ENCODE peak calls at places on chromosomes 7 and 10, in eight cellular contexts. One of them, this sample, is unnamed.
A peak's percentile ranks its signal among the peaks of the same experiment; 100 is the strongest.

GRCh38 chr10:94413374-94413773 is 11.0 kb downstream of the TBC1D12 start:
- DNase-seq in CD8-positive, alpha-beta T cell: no peak
- DNase-seq in activated CD4-positive, alpha-beta T cell treated with anti-CD3 and anti-CD28 coated beads, Interleukin-2, amount 50 U/mL, for 4 hours: no peak
- DNase-seq in posterior vena cava: no peak
- DNase-seq in cardiac fibroblast: no peak
- DNase-seq in natural killer cell: no peak
- DNase-seq in endothelial cell: no peak
- DNase-seq in NCI-H748 treated with DMSO at 0.1 percent for 48 hours: no peak
- DNase-seq in this sample: no peak

GRCh38 chr10:69045441-69046300 is 42.2 kb upstream of the SRGN start:
- DNase-seq in CD8-positive, alpha-beta T cell: no peak
- DNase-seq in activated CD4-positive, alpha-beta T cell treated with anti-CD3 and anti-CD28 coated beads, Interleukin-2, amount 50 U/mL, for 4 hours: no peak
- DNase-seq in posterior vena cava: peak; percentile 74
- DNase-seq in natural killer cell: peak; percentile 37
- DNase-seq in endothelial cell: no peak
- DNase-seq in cardiac fibroblast: peak; percentile 81
- DNase-seq in NCI-H748 treated with DMSO at 0.1 percent for 48 hours: no peak
- DNase-seq in this sample: no peak

GRCh38 chr7:156639426-156640256 is 933 bp upstream of the RNF32 start:
- DNase-seq in natural killer cell: no peak
- DNase-seq in activated CD4-positive, alpha-beta T cell treated with anti-CD3 and anti-CD28 coated beads, Interleukin-2, amount 50 U/mL, for 4 hours: no peak
- DNase-seq in NCI-H748 treated with DMSO at 0.1 percent for 48 hours: no peak
- DNase-seq in posterior vena cava: peak; percentile 83
- DNase-seq in cardiac fibroblast: no peak
- DNase-seq in endothelial cell: no peak
- DNase-seq in CD8-positive, alpha-beta T cell: no peak
- DNase-seq in this sample: no peak

GRCh38 chr7:16264036-16264435 is 157.3 kb downstream of the CRPPA start:
- DNase-seq in activated CD4-positive, alpha-beta T cell treated with anti-CD3 and anti-CD28 coated beads, Interleukin-2, amount 50 U/mL, for 4 hours: no peak
- DNase-seq in posterior vena cava: no peak
- DNase-seq in endothelial cell: no peak
- DNase-seq in NCI-H748 treated with DMSO at 0.1 percent for 48 hours: no peak
- DNase-seq in cardiac fibroblast: no peak
- DNase-seq in natural killer cell: no peak
- DNase-seq in CD8-positive, alpha-beta T cell: no peak
- DNase-seq in this sample: no peak

GRCh38 chr7:87853237-87853864 is 22.8 kb downstream of the SLC25A40 start:
- DNase-seq in endothelial cell: no peak
- DNase-seq in CD8-positive, alpha-beta T cell: no peak
- DNase-seq in natural killer cell: no peak
- DNase-seq in NCI-H748 treated with DMSO at 0.1 percent for 48 hours: no peak
- DNase-seq in cardiac fibroblast: peak; percentile 72
- DNase-seq in posterior vena cava: no peak
- DNase-seq in activated CD4-positive, alpha-beta T cell treated with anti-CD3 and anti-CD28 coated beads, Interleukin-2, amount 50 U/mL, for 4 hours: no peak
- DNase-seq in this sample: no peak

GRCh38 chr10:113131611-113132330 is 181.7 kb downstream of the TCF7L2 start:
- DNase-seq in natural killer cell: no peak
- DNase-seq in endothelial cell: no peak
- DNase-seq in CD8-positive, alpha-beta T cell: no peak
- DNase-seq in activated CD4-positive, alpha-beta T cell treated with anti-CD3 and anti-CD28 coated beads, Interleukin-2, amount 50 U/mL, for 4 hours: no peak
- DNase-seq in NCI-H748 treated with DMSO at 0.1 percent for 48 hours: no peak
- DNase-seq in posterior vena cava: no peak
- DNase-seq in cardiac fibroblast: peak; percentile 95
- DNase-seq in this sample: no peak

GRCh38 chr7:78020874-78021249 is 222.3 kb downstream of the PHTF2 start:
- DNase-seq in NCI-H748 treated with DMSO at 0.1 percent for 48 hours: no peak
- DNase-seq in endothelial cell: no peak
- DNase-seq in natural killer cell: no peak
- DNase-seq in CD8-positive, alpha-beta T cell: no peak
- DNase-seq in cardiac fibroblast: no peak
- DNase-seq in posterior vena cava: no peak
- DNase-seq in activated CD4-positive, alpha-beta T cell treated with anti-CD3 and anti-CD28 coated beads, Interleukin-2, amount 50 U/mL, for 4 hours: no peak
- DNase-seq in this sample: no peak

GRCh38 chr7:82729172-82730030 is 285.8 kb upstream of the CACNA2D1 start:
- DNase-seq in natural killer cell: no peak
- DNase-seq in NCI-H748 treated with DMSO at 0.1 percent for 48 hours: peak; percentile 56
- DNase-seq in posterior vena cava: no peak
- DNase-seq in cardiac fibroblast: peak; percentile 71
- DNase-seq in CD8-positive, alpha-beta T cell: no peak
- DNase-seq in activated CD4-positive, alpha-beta T cell treated with anti-CD3 and anti-CD28 coated beads, Interleukin-2, amount 50 U/mL, for 4 hours: no peak
- DNase-seq in endothelial cell: peak; percentile 33
- DNase-seq in this sample: no peak

GRCh38 chr10:58780481-58780880 is 267.8 kb downstream of the BICC1 start:
- DNase-seq in posterior vena cava: no peak
- DNase-seq in CD8-positive, alpha-beta T cell: no peak
- DNase-seq in cardiac fibroblast: no peak
- DNase-seq in endothelial cell: no peak
- DNase-seq in natural killer cell: no peak
- DNase-seq in NCI-H748 treated with DMSO at 0.1 percent for 48 hours: no peak
- DNase-seq in activated CD4-positive, alpha-beta T cell treated with anti-CD3 and anti-CD28 coated beads, Interleukin-2, amount 50 U/mL, for 4 hours: no peak
- DNase-seq in this sample: no peak

GRCh38 chr10:1651280-1651975 is 85.9 kb downstream of the ADARB2 start:
- DNase-seq in NCI-H748 treated with DMSO at 0.1 percent for 48 hours: no peak
- DNase-seq in posterior vena cava: no peak
- DNase-seq in CD8-positive, alpha-beta T cell: no peak
- DNase-seq in cardiac fibroblast: no peak
- DNase-seq in natural killer cell: no peak
- DNase-seq in endothelial cell: no peak
- DNase-seq in activated CD4-positive, alpha-beta T cell treated with anti-CD3 and anti-CD28 coated beads, Interleukin-2, amount 50 U/mL, for 4 hours: no peak
- DNase-seq in this sample: no peak

GRCh38 chr10:3523309-3524050 is 261.5 kb downstream of the KLF6 start:
- DNase-seq in activated CD4-positive, alpha-beta T cell treated with anti-CD3 and anti-CD28 coated beads, Interleukin-2, amount 50 U/mL, for 4 hours: no peak
- DNase-seq in natural killer cell: no peak
- DNase-seq in CD8-positive, alpha-beta T cell: no peak
- DNase-seq in cardiac fibroblast: no peak
- DNase-seq in posterior vena cava: no peak
- DNase-seq in endothelial cell: no peak
- DNase-seq in NCI-H748 treated with DMSO at 0.1 percent for 48 hours: no peak
- DNase-seq in this sample: no peak

This sample was measured in C1 segment of cervical spinal cord.